ENCODE peak calls at places on chromosome 21, in five cellular contexts. One of them, this sample, is unnamed.

GRCh38 chr21:34878501-34878900 is 170.6 kb downstream of the RUNX1 start:
- DNase-seq in lung: peak; percentile 78
- DNase-seq in Calu3: peak; percentile 39
- DNase-seq in stimulated activated CD8-positive, alpha-beta memory T cell treated with anti-CD3 and anti-CD28 coated beads, Interleukin-2, amount 100 ng/mL, for 1 hour: no peak
- DNase-seq in amniotic stem cell: no peak
- DNase-seq in this sample: no peak

GRCh38 chr21:41932576-41933258 is 21.1 kb downstream of the C2CD2 start:
- DNase-seq in lung: no peak
- DNase-seq in Calu3: no peak
- DNase-seq in stimulated activated CD8-positive, alpha-beta memory T cell treated with anti-CD3 and anti-CD28 coated beads, Interleukin-2, amount 100 ng/mL, for 1 hour: no peak
- DNase-seq in amniotic stem cell: no peak
- DNase-seq in this sample: no peak

GRCh38 chr21:33642896-33643657 is 776 bp downstream of the ITSN1 start:
- DNase-seq in lung: peak; percentile 48
- DNase-seq in Calu3: peak; percentile 19
- DNase-seq in stimulated activated CD8-positive, alpha-beta memory T cell treated with anti-CD3 and anti-CD28 coated beads, Interleukin-2, amount 100 ng/mL, for 1 hour: no peak
- DNase-seq in amniotic stem cell: no peak
- DNase-seq in this sample: no peak

GRCh38 chr21:46024983-46025860 is 43.7 kb downstream of the COL6A1 start:
- DNase-seq in lung: no peak
- DNase-seq in Calu3: no peak
- DNase-seq in stimulated activated CD8-positive, alpha-beta memory T cell treated with anti-CD3 and anti-CD28 coated beads, Interleukin-2, amount 100 ng/mL, for 1 hour: no peak
- DNase-seq in amniotic stem cell: no peak
- DNase-seq in this sample: no peak

GRCh38 chr21:42112857-42113256 is 41.7 kb downstream of the UMODL1 start:
- DNase-seq in lung: no peak
- DNase-seq in Calu3: no peak
- DNase-seq in stimulated activated CD8-positive, alpha-beta memory T cell treated with anti-CD3 and anti-CD28 coated beads, Interleukin-2, amount 100 ng/mL, for 1 hour: no peak
- DNase-seq in amniotic stem cell: peak; percentile 27
- DNase-seq in this sample: no peak

GRCh38 chr21:15415541-15416261 is 314.1 kb upstream of the USP25 start:
- DNase-seq in lung: no peak
- DNase-seq in Calu3: no peak
- DNase-seq in stimulated activated CD8-positive, alpha-beta memory T cell treated with anti-CD3 and anti-CD28 coated beads, Interleukin-2, amount 100 ng/mL, for 1 hour: no peak
- DNase-seq in amniotic stem cell: no peak
- DNase-seq in this sample: no peak

GRCh38 chr21:21003701-21004100 is 5.5 kb downstream of the NCAM2 start:
- DNase-seq in lung: no peak
- DNase-seq in Calu3: no peak
- DNase-seq in stimulated activated CD8-positive, alpha-beta memory T cell treated with anti-CD3 and anti-CD28 coated beads, Interleukin-2, amount 100 ng/mL, for 1 hour: no peak
- DNase-seq in amniotic stem cell: no peak
- DNase-seq in this sample: no peak

GRCh38 chr21:29534448-29534847 is 235.7 kb downstream of the BACH1 start:
- DNase-seq in lung: no peak
- DNase-seq in Calu3: no peak
- DNase-seq in stimulated activated CD8-positive, alpha-beta memory T cell treated with anti-CD3 and anti-CD28 coated beads, Interleukin-2, amount 100 ng/mL, for 1 hour: no peak
- DNase-seq in amniotic stem cell: no peak
- DNase-seq in this sample: no peak

GRCh38 chr21:17925900-17926299 is 106.7 kb upstream of the C21orf91 start:
- DNase-seq in lung: no peak
- DNase-seq in Calu3: peak; percentile 6
- DNase-seq in stimulated activated CD8-positive, alpha-beta memory T cell treated with anti-CD3 and anti-CD28 coated beads, Interleukin-2, amount 100 ng/mL, for 1 hour: no peak
- DNase-seq in amniotic stem cell: no peak
- DNase-seq in this sample: no peak

GRCh38 chr21:33894736-33895288 is 20.8 kb downstream of the ATP5PO start:
- DNase-seq in lung: peak; percentile 66
- DNase-seq in Calu3: peak; percentile 71
- DNase-seq in stimulated activated CD8-positive, alpha-beta memory T cell treated with anti-CD3 and anti-CD28 coated beads, Interleukin-2, amount 100 ng/mL, for 1 hour: peak; percentile 17
- DNase-seq in amniotic stem cell: peak; percentile 78
- DNase-seq in this sample: no peak

GRCh38 chr21:31347435-31348032 is 3.5 kb upstream of the TIAM1 start:
- DNase-seq in lung: no peak
- DNase-seq in Calu3: peak; percentile 20
- DNase-seq in stimulated activated CD8-positive, alpha-beta memory T cell treated with anti-CD3 and anti-CD28 coated beads, Interleukin-2, amount 100 ng/mL, for 1 hour: no peak
- DNase-seq in amniotic stem cell: no peak
- DNase-seq in this sample: no peak

GRCh38 chr21:45297869-45298268 is 10.2 kb upstream of the POFUT2 start:
- DNase-seq in lung: no peak
- DNase-seq in Calu3: no peak
- DNase-seq in stimulated activated CD8-positive, alpha-beta memory T cell treated with anti-CD3 and anti-CD28 coated beads, Interleukin-2, amount 100 ng/mL, for 1 hour: no peak
- DNase-seq in amniotic stem cell: no peak
- DNase-seq in this sample: no peak

GRCh38 chr21:41821081-41821755 is 54.4 kb upstream of the RIPK4 start:
- DNase-seq in lung: no peak
- DNase-seq in Calu3: no peak
- DNase-seq in stimulated activated CD8-positive, alpha-beta memory T cell treated with anti-CD3 and anti-CD28 coated beads, Interleukin-2, amount 100 ng/mL, for 1 hour: no peak
- DNase-seq in amniotic stem cell: no peak
- DNase-seq in this sample: no peak

GRCh38 chr21:15638856-15639549 is 90.8 kb upstream of the USP25 start:
- DNase-seq in lung: peak; percentile 80
- DNase-seq in Calu3: no peak
- DNase-seq in stimulated activated CD8-positive, alpha-beta memory T cell treated with anti-CD3 and anti-CD28 coated beads, Interleukin-2, amount 100 ng/mL, for 1 hour: no peak
- DNase-seq in amniotic stem cell: no peak
- DNase-seq in this sample: no peak

GRCh38 chr21:45465611-45466329 is 60.8 kb downstream of the COL18A1 start:
- DNase-seq in lung: no peak
- DNase-seq in Calu3: no peak
- DNase-seq in stimulated activated CD8-positive, alpha-beta memory T cell treated with anti-CD3 and anti-CD28 coated beads, Interleukin-2, amount 100 ng/mL, for 1 hour: no peak
- DNase-seq in amniotic stem cell: no peak
- DNase-seq in this sample: no peak

GRCh38 chr21:41369105-41369914 is 7.5 kb downstream of the MX2 start:
- DNase-seq in lung: no peak
- DNase-seq in Calu3: no peak
- DNase-seq in stimulated activated CD8-positive, alpha-beta memory T cell treated with anti-CD3 and anti-CD28 coated beads, Interleukin-2, amount 100 ng/mL, for 1 hour: no peak
- DNase-seq in amniotic stem cell: no peak
- DNase-seq in this sample: no peak

GRCh38 chr21:42768324-42769121 is 110.8 kb downstream of the WDR4 start:
- DNase-seq in lung: no peak
- DNase-seq in Calu3: no peak
- DNase-seq in stimulated activated CD8-positive, alpha-beta memory T cell treated with anti-CD3 and anti-CD28 coated beads, Interleukin-2, amount 100 ng/mL, for 1 hour: no peak
- DNase-seq in amniotic stem cell: no peak
- DNase-seq in this sample: no peak

GRCh38 chr21:42332557-42332956 is 17.3 kb upstream of the TFF3 start:
- DNase-seq in lung: no peak
- DNase-seq in Calu3: no peak
- DNase-seq in stimulated activated CD8-positive, alpha-beta memory T cell treated with anti-CD3 and anti-CD28 coated beads, Interleukin-2, amount 100 ng/mL, for 1 hour: no peak
- DNase-seq in amniotic stem cell: no peak
- DNase-seq in this sample: no peak

GRCh38 chr21:42839271-42840231 is 39.8 kb downstream of the WDR4 start:
- DNase-seq in lung: no peak
- DNase-seq in Calu3: no peak
- DNase-seq in stimulated activated CD8-positive, alpha-beta memory T cell treated with anti-CD3 and anti-CD28 coated beads, Interleukin-2, amount 100 ng/mL, for 1 hour: no peak
- DNase-seq in amniotic stem cell: no peak
- DNase-seq in this sample: no peak

GRCh38 chr21:44003307-44003966 is 8.7 kb upstream of the TRAPPC10 start:
- DNase-seq in lung: no peak
- DNase-seq in Calu3: no peak
- DNase-seq in stimulated activated CD8-positive, alpha-beta memory T cell treated with anti-CD3 and anti-CD28 coated beads, Interleukin-2, amount 100 ng/mL, for 1 hour: no peak
- DNase-seq in amniotic stem cell: no peak
- DNase-seq in this sample: no peak

GRCh38 chr21:45019887-45020537 is 54.4 kb upstream of the ADARB1 start:
- DNase-seq in lung: no peak
- DNase-seq in Calu3: no peak
- DNase-seq in stimulated activated CD8-positive, alpha-beta memory T cell treated with anti-CD3 and anti-CD28 coated beads, Interleukin-2, amount 100 ng/mL, for 1 hour: no peak
- DNase-seq in amniotic stem cell: no peak
- DNase-seq in this sample: no peak

GRCh38 chr21:45295576-45296365 is 8.1 kb upstream of the POFUT2 start:
- DNase-seq in lung: no peak
- DNase-seq in Calu3: no peak
- DNase-seq in stimulated activated CD8-positive, alpha-beta memory T cell treated with anti-CD3 and anti-CD28 coated beads, Interleukin-2, amount 100 ng/mL, for 1 hour: no peak
- DNase-seq in amniotic stem cell: peak; percentile 53
- DNase-seq in this sample: peak; percentile 10

GRCh38 chr21:35508389-35508888 is 459.3 kb upstream of the RUNX1 start:
- DNase-seq in lung: peak; percentile 74
- DNase-seq in Calu3: peak; percentile 68
- DNase-seq in stimulated activated CD8-positive, alpha-beta memory T cell treated with anti-CD3 and anti-CD28 coated beads, Interleukin-2, amount 100 ng/mL, for 1 hour: no peak
- DNase-seq in amniotic stem cell: no peak
- DNase-seq in this sample: no peak

GRCh38 chr21:44063151-44063912 is 43.9 kb upstream of the PWP2 start:
- DNase-seq in lung: no peak
- DNase-seq in Calu3: no peak
- DNase-seq in stimulated activated CD8-positive, alpha-beta memory T cell treated with anti-CD3 and anti-CD28 coated beads, Interleukin-2, amount 100 ng/mL, for 1 hour: no peak
- DNase-seq in amniotic stem cell: no peak
- DNase-seq in this sample: no peak

GRCh38 chr21:46489800-46490199 is 31.1 kb downstream of the DIP2A start:
- DNase-seq in lung: no peak
- DNase-seq in Calu3: no peak
- DNase-seq in stimulated activated CD8-positive, alpha-beta memory T cell treated with anti-CD3 and anti-CD28 coated beads, Interleukin-2, amount 100 ng/mL, for 1 hour: no peak
- DNase-seq in amniotic stem cell: no peak
- DNase-seq in this sample: no peak

GRCh38 chr21:46207006-46207919 is 21.3 kb downstream of the LSS start:
- DNase-seq in lung: no peak
- DNase-seq in Calu3: no peak
- DNase-seq in stimulated activated CD8-positive, alpha-beta memory T cell treated with anti-CD3 and anti-CD28 coated beads, Interleukin-2, amount 100 ng/mL, for 1 hour: no peak
- DNase-seq in amniotic stem cell: no peak
- DNase-seq in this sample: no peak

GRCh38 chr21:33901421-33902288 is 13.9 kb downstream of the ATP5PO start:
- DNase-seq in lung: no peak
- DNase-seq in Calu3: peak; percentile 7
- DNase-seq in stimulated activated CD8-positive, alpha-beta memory T cell treated with anti-CD3 and anti-CD28 coated beads, Interleukin-2, amount 100 ng/mL, for 1 hour: no peak
- DNase-seq in amniotic stem cell: no peak
- DNase-seq in this sample: peak; percentile 22

GRCh38 chr21:44513389-44514217 is 26.4 kb downstream of the KRTAP10-1 start:
- DNase-seq in lung: no peak
- DNase-seq in Calu3: peak; percentile 14
- DNase-seq in stimulated activated CD8-positive, alpha-beta memory T cell treated with anti-CD3 and anti-CD28 coated beads, Interleukin-2, amount 100 ng/mL, for 1 hour: no peak
- DNase-seq in amniotic stem cell: no peak
- DNase-seq in this sample: no peak

GRCh38 chr21:45987121-45987711 is 5.6 kb downstream of the COL6A1 start:
- DNase-seq in lung: no peak
- DNase-seq in Calu3: no peak
- DNase-seq in stimulated activated CD8-positive, alpha-beta memory T cell treated with anti-CD3 and anti-CD28 coated beads, Interleukin-2, amount 100 ng/mL, for 1 hour: no peak
- DNase-seq in amniotic stem cell: no peak
- DNase-seq in this sample: no peak